ENCODE peak calls at places on chromosomes 16 and 17, in six cellular contexts. K is IMR-90, H is HCT116, P is endothelial cell of umbilical vein, V is H9, L is neuronal stem cell. F is an unnamed sample.

GRCh38 chr17:83065660-83066542 is 13.5 kb upstream of the METRNL start:
- DNase-seq in K (no peak), H (no peak), P (no peak), V (no peak), L (no peak), F (no peak)

GRCh38 chr17:73599599-73599998 is 44.6 kb downstream of the SDK2 start:
- DNase-seq in K (no peak), H (no peak), P (no peak), V (no peak), L (no peak), F (no peak)

GRCh38 chr17:5971969-5972368 is 98.2 kb upstream of the WSCD1 start:
- DNase-seq in K (no peak), H (no peak), P (no peak), V (no peak), L (no peak), F (no peak)

GRCh38 chr17:62070900-62071299 is 5.8 kb upstream of the MED13 start:
- DNase-seq in K (no peak), H (no peak), P (no peak), V (no peak), L (no peak), F (no peak)

GRCh38 chr16:53985865-53986264 is 281.9 kb downstream of the FTO start:
- DNase-seq in K (no peak), H (no peak), P (no peak), V (no peak), L (no peak), F (no peak)

GRCh38 chr16:10509534-10510025 is 70.8 kb downstream of the EMP2 start:
- DNase-seq in K (peak; percentile 79), H (peak; percentile 71), P (peak; percentile 62), V (peak; percentile 76), L (peak; percentile 75), F (peak; percentile 92)

GRCh38 chr16:46482895-46483294 is 138.3 kb downstream of the SHCBP1 start:
- DNase-seq in K (no peak), H (no peak), P (no peak), V (no peak), L (no peak), F (peak; percentile 64)

GRCh38 chr17:32914181-32914580 is 13.8 kb upstream of the TMEM98 start:
- DNase-seq in K (no peak), H (no peak), P (no peak), V (no peak), L (no peak), F (no peak)

GRCh38 chr17:9308069-9308468 is 267.6 kb downstream of the STX8 start:
- DNase-seq in K (no peak), H (no peak), P (no peak), V (peak; percentile 52), L (no peak), F (no peak)

GRCh38 chr17:44900894-44901293 is 1.6 kb upstream of the EFTUD2 start:
- DNase-seq in K (peak; percentile 83), H (no peak), P (peak; percentile 93), V (no peak), L (no peak), F (no peak)

GRCh38 chr17:82978765-82979349 is 100.6 kb upstream of the METRNL start:
- DNase-seq in K (no peak), H (no peak), P (no peak), V (no peak), L (no peak), F (no peak)

GRCh38 chr16:79081292-79082066 is 519.1 kb downstream of the MAF start:
- DNase-seq in K (no peak), H (no peak), P (no peak), V (no peak), L (no peak), F (no peak)

GRCh38 chr16:67723151-67723915 is 4.2 kb upstream of the GFOD2 start:
- DNase-seq in K (peak; percentile 75), H (no peak), P (no peak), V (no peak), L (no peak), F (no peak)

GRCh38 chr17:34719569-34719968 is 140.2 kb downstream of the TMEM132E start:
- DNase-seq in K (no peak), H (no peak), P (no peak), V (no peak), L (no peak), F (no peak)

GRCh38 chr17:18070861-18071340 is 16.8 kb upstream of the DRG2 start:
- DNase-seq in K (peak; percentile 61), H (no peak), P (peak; percentile 8), V (peak; percentile 48), L (no peak), F (no peak)

GRCh38 chr17:60557805-60558204 is 31.8 kb upstream of the APPBP2 start:
- DNase-seq in K (no peak), H (no peak), P (no peak), V (no peak), L (no peak), F (peak; percentile 48)

GRCh38 chr16:5820472-5820871 is 722.9 kb upstream of the EEF2KMT start:
- DNase-seq in K (no peak), H (no peak), P (no peak), V (no peak), L (no peak), F (no peak)

GRCh38 chr17:9443811-9444210 is 131.8 kb downstream of the STX8 start:
- DNase-seq in K (no peak), H (no peak), P (no peak), V (no peak), L (no peak), F (no peak)

GRCh38 chr16:86076606-86077005 is 177.6 kb downstream of the IRF8 start:
- DNase-seq in K (no peak), H (no peak), P (no peak), V (no peak), L (no peak), F (no peak)

GRCh38 chr17:68379692-68380677 is 77.3 kb downstream of the WIPI1 start:
- DNase-seq in K (no peak), H (no peak), P (no peak), V (no peak), L (no peak), F (no peak)

GRCh38 chr16:239948-240277 is 5.3 kb downstream of the FAM234A start:
- DNase-seq in K (peak; percentile 12), H (no peak), P (no peak), V (no peak), L (no peak), F (no peak)

GRCh38 chr17:29977836-29978235 is 36.4 kb downstream of the EFCAB5 start:
- DNase-seq in K (peak; percentile 41), H (no peak), P (no peak), V (no peak), L (no peak), F (no peak)

GRCh38 chr16:30567991-30568638 is 3.4 kb downstream of the ZNF688 start:
- DNase-seq in K (peak; percentile 74), H (no peak), P (no peak), V (no peak), L (no peak), F (no peak)

GRCh38 chr17:70100983-70101382 is 26.0 kb downstream of the KCNJ16 start:
- DNase-seq in K (no peak), H (no peak), P (no peak), V (no peak), L (no peak), F (no peak)

GRCh38 chr17:14746784-14747575 is 446.1 kb downstream of the HS3ST3B1 start:
- DNase-seq in K (no peak), H (no peak), P (no peak), V (no peak), L (no peak), F (no peak)

DNA sequence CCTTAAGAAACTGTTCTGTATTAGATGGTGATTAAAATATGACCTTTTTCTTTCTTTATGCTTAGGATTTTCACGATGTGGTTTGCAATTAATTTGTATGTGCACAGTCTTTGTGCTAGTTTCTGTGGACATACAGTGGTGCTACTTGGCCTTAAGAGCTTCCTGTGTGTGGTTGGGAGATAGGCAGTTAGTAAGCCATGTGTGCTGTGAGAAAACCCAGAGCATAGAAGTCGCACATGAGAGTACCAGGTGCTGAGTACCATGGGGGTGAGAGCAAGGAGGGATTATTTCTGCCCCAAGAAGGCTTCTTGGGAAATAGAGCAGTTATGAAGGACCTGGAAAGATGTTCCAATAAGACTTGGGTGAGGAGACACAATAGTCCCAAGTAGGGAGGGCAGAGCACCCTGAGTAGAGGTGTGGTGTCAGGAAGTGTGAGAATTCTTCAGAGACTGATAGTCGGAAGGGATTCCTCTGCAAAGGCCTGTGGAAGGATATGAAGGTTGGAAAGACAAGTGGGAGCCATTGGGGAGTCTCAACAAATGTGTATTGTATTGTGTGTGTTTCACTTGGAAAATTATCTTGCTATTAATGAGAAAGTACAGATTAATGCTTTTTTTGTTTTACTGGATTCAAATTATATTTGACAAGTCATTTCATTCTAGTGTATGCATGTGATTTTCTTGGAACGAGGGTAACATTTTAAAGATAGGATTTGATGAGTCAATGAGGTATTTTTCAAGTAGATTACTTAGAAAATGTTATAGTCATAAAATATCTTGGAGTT is 240.0 kb downstream of the PRKCA start:
- DNase-seq in K (peak; percentile 53), H (no peak), P (no peak), V (no peak), L (no peak), F (peak; percentile 91)
- H2AFZ ChIP-seq in K (no peak overlapping the region), H (no peak overlapping the region), P (no peak overlapping the region), V (no peak overlapping the region), L (no peak overlapping the region), F (peak overlapping the region; percentile 1)

GRCh38 chr16:81779540-81780320 is 639 bp downstream of the PLCG2 start:
- DNase-seq in K (no peak), H (no peak), P (peak; percentile 12), V (no peak), L (no peak), F (peak; percentile 83)

GRCh38 chr16:81780350-81780749 is 1.3 kb downstream of the PLCG2 start:
- DNase-seq in K (no peak), H (no peak), P (no peak), V (no peak), L (no peak), F (peak; percentile 70)

GRCh38 chr16:81775570-81775969 is 3.5 kb upstream of the PLCG2 start:
- DNase-seq in K (no peak), H (no peak), P (no peak), V (no peak), L (no peak), F (no peak)

GRCh38 chr16:81778861-81779539 is at the start of gene PLCG2:
- DNase-seq in K (no peak), H (peak; percentile 47), P (peak; percentile 60), V (peak; percentile 79), L (peak; percentile 56), F (peak; percentile 95)

DNA sequence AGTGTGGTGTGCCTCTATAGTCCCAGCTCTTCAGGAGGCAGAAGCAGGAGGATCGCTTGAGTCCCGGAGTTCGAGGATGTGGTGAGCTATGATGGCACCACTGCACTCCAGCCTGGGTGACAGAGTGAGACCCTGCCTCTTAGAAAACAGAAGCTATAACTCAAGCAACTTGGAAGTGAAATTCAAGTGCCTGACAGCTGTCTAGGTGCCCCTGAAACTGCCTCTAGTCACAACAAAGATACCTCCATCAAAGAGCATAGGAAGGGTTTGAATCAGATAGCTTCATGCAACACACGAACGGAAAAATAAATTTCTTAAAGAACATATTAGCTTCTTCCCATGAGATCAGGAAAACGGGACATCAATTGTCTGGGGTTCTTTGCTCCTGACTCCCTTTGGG is 860 bp upstream of the PLCG2 start:
- DNase-seq in K (no peak), H (no peak), P (no peak), V (no peak), L (no peak), F (no peak)
- H2AFZ ChIP-seq in K (no peak overlapping the region), H (peak overlapping the region; percentile 97), P (no peak overlapping the region), V (no peak overlapping the region), L (no peak overlapping the region), F (no peak overlapping the region)

GRCh38 chr17:81473019-81473418 is 39.6 kb downstream of the ACTG1 start:
- DNase-seq in K (no peak), H (no peak), P (no peak), V (no peak), L (no peak), F (no peak)
- H2AFZ ChIP-seq in K (no peak overlapping the region), H (no peak overlapping the region), P (no peak overlapping the region), V (no peak overlapping the region), L (no peak overlapping the region), F (no peak overlapping the region)

GRCh38 chr16:27108826-27109665 is 42.3 kb downstream of the C16orf82 start:
- DNase-seq in K (no peak), H (no peak), P (peak; percentile 6), V (no peak), L (no peak), F (no peak)
- H2AFZ ChIP-seq in K (peak overlapping the region; percentile 93), H (peak overlapping the region; percentile 26), P (peak overlapping the region; percentile 70), V (no peak overlapping the region), L (peak overlapping the region; percentile 93), F (no peak overlapping the region)

F was measured in Karpas-422.